ENCODE peak calls at places on chromosomes 16 and 17, in five cellular contexts. H is activated CD8-positive, alpha-beta T cell treated with anti-CD3 and anti-CD28 coated beads, Interleukin-2, amount 10 ng/mL, durations not matched to agents 7 days and 5 days; B is kidney tubule cell; P is HCT116; M is foreskin keratinocyte. F is an unnamed sample.

GRCh38 chr16:11585460-11586374 is 1.0 kb downstream of the LITAF start:
- DNase-seq in B (peak), H (no peak), M (no peak), P (no peak), F (no peak)

GRCh38 chr17:11554042-11554441 is 44.2 kb upstream of the DNAH9 start:
- DNase-seq in B (no peak), M (no peak), H (no peak), P (no peak), F (no peak)

GRCh38 chr17:55433629-55434422 is 12.2 kb upstream of the MMD start:
- DNase-seq in M (peak), P (no peak), B (peak), H (no peak), F (no peak)

GRCh38 chr16:19639986-19640421 is 78.0 kb downstream of the KNOP1 start:
- DNase-seq in H (peak), P (no peak), B (no peak), M (no peak), F (no peak)

GRCh38 chr16:14301150-14302030 is 230.3 kb downstream of the MRTFB start:
- DNase-seq in M (no peak), H (peak), P (no peak), B (peak), F (peak)

GRCh38 chr16:87582221-87582965 is 19.9 kb upstream of the JPH3 start:
- DNase-seq in P (no peak), B (peak), M (no peak), H (no peak), F (no peak)

GRCh38 chr16:70688266-70688742 is 2.5 kb upstream of the MTSS2 start:
- DNase-seq in B (no peak), H (no peak), M (no peak), P (no peak), F (no peak)

GRCh38 chr17:76473541-76473985 is 6.2 kb downstream of the AANAT start:
- DNase-seq in M (no peak), P (no peak), B (peak), H (peak), F (no peak)

GRCh38 chr17:74521701-74522201 is 9.5 kb downstream of the CD300LB start:
- DNase-seq in H (no peak), M (no peak), B (no peak), P (no peak), F (no peak)

GRCh38 chr17:73476890-73477350 is 165.1 kb upstream of the CDC42EP4 start:
- DNase-seq in B (no peak), P (no peak), H (no peak), M (no peak), F (no peak)

GRCh38 chr17:77800832-77801231 is 157.7 kb upstream of the TNRC6C start:
- DNase-seq in M (no peak), H (no peak), B (no peak), P (no peak), F (peak)

GRCh38 chr17:80538484-80538883 is 6.2 kb upstream of the RPTOR start:
- DNase-seq in H (no peak), P (no peak), B (no peak), M (no peak), F (no peak)

GRCh38 chr16:15484662-15485061 is 50.3 kb downstream of the BMERB1 start:
- DNase-seq in M (no peak), P (no peak), H (no peak), B (no peak), F (no peak)

F was measured in NCI-H2171.